ENCODE peak calls at places on chromosomes 16 and 17, in seven cellular contexts. Y is CD8-positive, alpha-beta T cell; K is pons; H is stromal cell of bone marrow; X is adrenal gland; R is CMK; W is lung. U is an unnamed sample.

GRCh38 chr17:76556759-76557367 is 17.0 kb downstream of the PRCD start:
- DNase-seq in Y (peak; percentile 64), K (no peak), H (no peak), X (no peak), R (no peak), W (peak; percentile 51), U (no peak)

GRCh38 chr17:2816688-2817087 is 20.4 kb downstream of the RAP1GAP2 start:
- DNase-seq in Y (no peak), K (no peak), H (no peak), X (no peak), R (no peak), W (no peak), U (no peak)

GRCh38 chr16:5428932-5429331 is 331.3 kb upstream of the EEF2KMT start:
- DNase-seq in Y (no peak), K (no peak), H (no peak), X (no peak), R (no peak), W (no peak), U (no peak)

GRCh38 chr16:49528564-49529150 is 155.1 kb downstream of the C16orf78 start:
- DNase-seq in Y (no peak), K (no peak), H (no peak), X (no peak), R (no peak), W (no peak), U (peak; percentile 66)

GRCh38 chr17:10114931-10115535 is 83.4 kb downstream of the GAS7 start:
- DNase-seq in Y (peak; percentile 89), K (peak; percentile 82), H (peak; percentile 91), X (peak; percentile 95), R (no peak), W (peak; percentile 84), U (no peak)

GRCh38 chr17:60604686-60605334 is 4.8 kb downstream of the PPM1D start:
- DNase-seq in Y (no peak), K (no peak), H (peak; percentile 49), X (peak; percentile 79), R (no peak), W (no peak), U (no peak)

GRCh38 chr16:85798283-85798776 is 1.0 kb downstream of the EMC8 start:
- DNase-seq in Y (no peak), K (no peak), H (no peak), X (no peak), R (no peak), W (no peak), U (no peak)

GRCh38 chr16:65751622-65752598 is 614.6 kb upstream of the CDH5 start:
- DNase-seq in Y (no peak), K (no peak), H (no peak), X (no peak), R (no peak), W (no peak), U (no peak)

GRCh38 chr17:19022128-19022527 is 17.6 kb upstream of the FAM83G start:
- DNase-seq in Y (peak; percentile 12), K (no peak), H (no peak), X (no peak), R (no peak), W (no peak), U (no peak)

GRCh38 chr16:26598989-26599785 is 467.5 kb upstream of the C16orf82 start:
- DNase-seq in Y (no peak), K (no peak), H (no peak), X (no peak), R (no peak), W (no peak), U (no peak)

GRCh38 chr17:4565209-4566141 is 5.1 kb upstream of the GGT6 start:
- DNase-seq in Y (peak; percentile 50), K (peak; percentile 91), H (peak; percentile 62), X (peak; percentile 87), R (no peak), W (peak; percentile 68), U (peak; percentile 79)

GRCh38 chr16:54153240-54153934 is 133.2 kb downstream of the IRX3 start:
- DNase-seq in Y (no peak), K (no peak), H (no peak), X (no peak), R (no peak), W (no peak), U (no peak)

GRCh38 chr16:72921620-72922019 is 126.3 kb downstream of the ZFHX3 start:
- DNase-seq in Y (no peak), K (no peak), H (no peak), X (peak; percentile 87), R (no peak), W (no peak), U (peak; percentile 73)

GRCh38 chr16:69311533-69312388 is 611 bp downstream of the VPS4A start:
- DNase-seq in Y (peak; percentile 28), K (no peak), H (no peak), X (no peak), R (peak; percentile 31), W (no peak), U (peak; percentile 52)

GRCh38 chr16:75114946-75115825 is 1.4 kb downstream of the LDHD start:
- DNase-seq in Y (no peak), K (no peak), H (no peak), X (no peak), R (no peak), W (no peak), U (no peak)

GRCh38 chr17:10033982-10034381 is 128.9 kb upstream of the RCVRN start:
- DNase-seq in Y (no peak), K (peak; percentile 64), H (no peak), X (no peak), R (no peak), W (no peak), U (no peak)

GRCh38 chr16:70778901-70779309 is 22.1 kb downstream of the VAC14 start:
- DNase-seq in Y (no peak), K (no peak), H (peak; percentile 65), X (peak; percentile 88), R (no peak), W (peak; percentile 40), U (no peak)

GRCh38 chr16:81035975-81036750 is 521 bp downstream of the ATMIN start:
- DNase-seq in Y (peak; percentile 55), K (no peak), H (peak; percentile 11), X (peak; percentile 57), R (peak; percentile 20), W (no peak), U (peak; percentile 69)

GRCh38 chr16:22369221-22369811 is 5.1 kb downstream of the CDR2 start:
- DNase-seq in Y (no peak), K (no peak), H (no peak), X (no peak), R (no peak), W (no peak), U (no peak)

GRCh38 chr17:37212184-37212583 is 163.6 kb upstream of the C17orf78 start:
- DNase-seq in Y (no peak), K (peak; percentile 22), H (peak; percentile 8), X (no peak), R (no peak), W (no peak), U (no peak)

GRCh38 chr17:35944151-35944550 is 638 bp upstream of the LYZL6 start:
- DNase-seq in Y (no peak), K (no peak), H (no peak), X (no peak), R (no peak), W (no peak), U (no peak)

GRCh38 chr16:473046-474043 is 47.9 kb downstream of the RAB11FIP3 start:
- DNase-seq in Y (no peak), K (no peak), H (no peak), X (no peak), R (no peak), W (no peak), U (no peak)

GRCh38 chr16:51164167-51164566 is 13.1 kb upstream of the SALL1 start:
- DNase-seq in Y (no peak), K (peak; percentile 38), H (no peak), X (no peak), R (no peak), W (no peak), U (no peak)

GRCh38 chr16:69741951-69742904 is 12.5 kb downstream of the NOB1 start:
- DNase-seq in Y (no peak), K (no peak), H (no peak), X (peak; percentile 95), R (no peak), W (peak; percentile 67), U (no peak)

GRCh38 chr17:58316260-58316960 is 12.2 kb downstream of the TSPOAP1 start:
- DNase-seq in Y (no peak), K (no peak), H (no peak), X (peak; percentile 37), R (no peak), W (no peak), U (no peak)

GRCh38 chr17:77596491-77597420 is 361.7 kb upstream of the TNRC6C start:
- DNase-seq in Y (no peak), K (peak; percentile 34), H (no peak), X (no peak), R (no peak), W (no peak), U (peak; percentile 48)

GRCh38 chr17:63042443-63042842 is 76.4 kb downstream of the TANC2 start:
- DNase-seq in Y (no peak), K (peak; percentile 35), H (no peak), X (no peak), R (no peak), W (no peak), U (no peak)

GRCh38 chr16:11263737-11264136 is 5.4 kb downstream of the TNP2 start:
- DNase-seq in Y (peak; percentile 67), K (no peak), H (no peak), X (no peak), R (no peak), W (no peak), U (no peak)

GRCh38 chr17:81376946-81377733 is 18.1 kb upstream of the BAHCC1 start:
- DNase-seq in Y (no peak), K (no peak), H (no peak), X (no peak), R (no peak), W (no peak), U (no peak)

GRCh38 chr16:49488740-49489525 is 115.3 kb downstream of the C16orf78 start:
- DNase-seq in Y (no peak), K (no peak), H (no peak), X (no peak), R (no peak), W (no peak), U (peak; percentile 62)

GRCh38 chr16:49620158-49620867 is 235.6 kb downstream of the ZNF423 start:
- DNase-seq in Y (no peak), K (peak; percentile 20), H (peak; percentile 61), X (peak; percentile 96), R (no peak), W (peak; percentile 40), U (no peak)

GRCh38 chr16:66662445-66663194 is 33.9 kb downstream of the CMTM4 start:
- DNase-seq in Y (no peak), K (peak; percentile 81), H (peak; percentile 29), X (no peak), R (no peak), W (no peak), U (peak; percentile 12)

GRCh38 chr17:19013226-19013625 is 8.7 kb upstream of the FAM83G start:
- DNase-seq in Y (peak; percentile 8), K (no peak), H (no peak), X (no peak), R (no peak), W (no peak), U (no peak)

GRCh38 chr16:15954814-15955151 is 5.4 kb downstream of the ABCC1 start:
- DNase-seq in Y (no peak), K (no peak), H (peak; percentile 34), X (peak; percentile 62), R (no peak), W (no peak), U (no peak)

GRCh38 chr16:86823895-86824671 is 245.7 kb downstream of the FOXL1 start:
- DNase-seq in Y (no peak), K (no peak), H (peak; percentile 82), X (no peak), R (no peak), W (no peak), U (no peak)